ENCODE peak calls at places on chromosome 1, in five cellular contexts. G, N, D, P and T are unnamed samples.

GRCh38 chr1:19765623-19766022 is 34.1 kb downstream of the TMCO4 start:
- DNase-seq in N (no peak), G (no peak), P (no peak), D (no peak), T (no peak)

GRCh38 chr1:76285578-76286135 is 211.1 kb downstream of the ST6GALNAC3 start:
- DNase-seq in P (no peak), N (no peak), G (no peak), D (no peak), T (no peak)

GRCh38 chr1:3914331-3914851 is 14.3 kb upstream of the C1orf174 start:
- DNase-seq in D (no peak), P (no peak), G (no peak), N (no peak), T (no peak)

GRCh38 chr1:31867546-31867945 is 51.7 kb upstream of the SPOCD1 start:
- DNase-seq in N (no peak), G (no peak), P (no peak), D (no peak), T (no peak)

GRCh38 chr1:223702735-223703667 is 9.3 kb upstream of the CAPN2 start:
- DNase-seq in D (no peak), N (no peak), P (no peak), G (no peak), T (no peak)

GRCh38 chr1:74780600-74780999 is 47.6 kb downstream of the TYW3 start:
- DNase-seq in N (no peak), P (no peak), G (no peak), D (no peak), T (no peak)

GRCh38 chr1:31548518-31548898 is 27.8 kb upstream of the TINAGL1 start:
- DNase-seq in P (no peak), N (no peak), G (no peak), D (no peak), T (no peak)

GRCh38 chr1:234602334-234603220 is 7.4 kb downstream of the IRF2BP2 start:
- DNase-seq in D (peak), G (no peak), P (peak), N (no peak), T (no peak)

GRCh38 chr1:29420196-29420595 is 183.9 kb downstream of the PTPRU start:
- DNase-seq in N (no peak), G (no peak), P (no peak), D (no peak), T (no peak)

GRCh38 chr1:1303736-1304135 is 4.0 kb downstream of the ACAP3 start:
- DNase-seq in P (no peak), N (no peak), G (no peak), D (no peak), T (no peak)

GRCh38 chr1:82099170-82099569 is 298.4 kb downstream of the ADGRL2 start:
- DNase-seq in D (no peak), P (no peak), G (no peak), N (no peak), T (no peak)

GRCh38 chr1:52825868-52826267 is 16.7 kb upstream of the ZYG11A start:
- DNase-seq in D (no peak), G (no peak), N (no peak), P (no peak), T (no peak)

GRCh38 chr1:41862411-41863221 is 56.1 kb downstream of the HIVEP3 start:
- DNase-seq in G (no peak), N (no peak), P (no peak), D (no peak), T (no peak)

GRCh38 chr1:16324456-16324890 is 27.8 kb downstream of the FBXO42 start:
- DNase-seq in D (no peak), N (no peak), G (no peak), P (no peak), T (no peak)

GRCh38 chr1:150365945-150366344 is 2.0 kb downstream of the RPRD2 start:
- DNase-seq in G (no peak), N (no peak), P (no peak), D (no peak), T (no peak)

GRCh38 chr1:246302251-246302625 is 204.8 kb downstream of the SMYD3 start:
- DNase-seq in D (no peak), P (no peak), N (no peak), G (no peak), T (no peak)

GRCh38 chr1:220339581-220339980 is 67.3 kb upstream of the RAB3GAP2 start:
- DNase-seq in D (no peak), P (no peak), N (no peak), G (no peak), T (no peak)

GRCh38 chr1:234722904-234723588 is 113.1 kb upstream of the IRF2BP2 start:
- DNase-seq in D (no peak), G (peak), N (no peak), P (no peak), T (peak)